ENCODE peak calls at places on chromosomes 16 and 17, in six cellular contexts. O, E, T, F, L and S are unnamed samples.

GRCh38 chr16:11612110-11612981 is 25.6 kb upstream of the LITAF start:
- DNase-seq in O (no peak), E (no peak), T (peak; percentile 51), F (peak; percentile 64), L (peak; percentile 83), S (no peak)

GRCh38 chr17:71023631-71024030 is 854.3 kb downstream of the KCNJ2 start:
- DNase-seq in O (no peak), E (no peak), T (no peak), F (no peak), L (no peak), S (no peak)

GRCh38 chr17:31296156-31296555 is 883 bp downstream of the OMG start:
- DNase-seq in O (no peak), E (no peak), T (no peak), F (no peak), L (no peak), S (no peak)

GRCh38 chr17:41655611-41656111 is 31.3 kb upstream of the KRT17 start:
- DNase-seq in O (no peak), E (no peak), T (peak; percentile 72), F (no peak), L (no peak), S (no peak)

GRCh38 chr16:67393790-67394270 is 532 bp upstream of the TPPP3 start:
- DNase-seq in O (no peak), E (no peak), T (no peak), F (no peak), L (no peak), S (no peak)

GRCh38 chr16:80158766-80159165 is 382.0 kb upstream of the DYNLRB2 start:
- DNase-seq in O (no peak), E (no peak), T (no peak), F (no peak), L (no peak), S (no peak)

GRCh38 chr16:17229131-17229530 is 241.6 kb downstream of the XYLT1 start:
- DNase-seq in O (no peak), E (no peak), T (no peak), F (no peak), L (no peak), S (no peak)

GRCh38 chr16:67154578-67155304 is 3.9 kb upstream of the B3GNT9 start:
- DNase-seq in O (no peak), E (no peak), T (peak; percentile 58), F (no peak), L (no peak), S (no peak)

GRCh38 chr17:44906987-44907681 is 7.9 kb upstream of the EFTUD2 start:
- DNase-seq in O (no peak), E (no peak), T (no peak), F (peak; percentile 83), L (no peak), S (no peak)

GRCh38 chr17:78805301-78805700 is 23.2 kb upstream of the CYTH1 start:
- DNase-seq in O (no peak), E (no peak), T (no peak), F (no peak), L (no peak), S (no peak)

GRCh38 chr16:26240807-26241206 is 549.0 kb downstream of the HS3ST4 start:
- DNase-seq in O (no peak), E (no peak), T (no peak), F (no peak), L (no peak), S (no peak)

GRCh38 chr16:53219795-53220194 is 165.0 kb downstream of the CHD9 start:
- DNase-seq in O (no peak), E (no peak), T (no peak), F (no peak), L (no peak), S (peak; percentile 67)
- H3K27ac ChIP-seq in O (no peak overlapping the region), E (peak overlapping the region; percentile 24), T (peak overlapping the region; percentile 10), F (peak overlapping the region; percentile 68), L (no peak overlapping the region), S (peak overlapping the region; percentile 93)

GRCh38 chr16:56669840-56670639 is 426 bp downstream of the MT1H start:
- DNase-seq in O (no peak), E (no peak), T (peak; percentile 35), F (no peak), L (no peak), S (no peak)
- TF ChIP-seq EZH2 in O (peak; percentile 72), E (no peak), T (peak; percentile 69), F (no peak), L (no peak), S (no peak)

DNA sequence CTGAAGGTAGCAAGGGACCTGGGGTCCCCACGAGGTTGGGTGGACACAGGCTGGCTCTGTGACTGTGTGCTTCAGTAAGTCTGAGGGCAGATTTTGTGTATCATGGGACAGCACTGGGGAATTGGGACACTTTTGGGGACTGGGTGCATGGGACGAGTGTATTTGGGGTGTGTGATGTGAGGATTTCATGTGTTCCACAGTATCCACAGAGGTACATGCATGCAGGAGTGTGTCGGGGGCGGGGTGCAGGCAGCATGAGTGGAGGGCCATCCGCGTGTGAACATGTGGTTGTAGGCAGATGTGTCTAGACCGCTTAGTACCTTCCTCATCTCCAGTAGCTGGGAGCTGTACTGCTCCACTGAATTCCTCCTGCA is 1.1 kb upstream of the DLX3 start:
- DNase-seq in O (no peak), E (no peak), T (no peak), F (no peak), L (no peak), S (no peak)
- TF ChIP-seq POLR2AphosphoS5 in O (no peak), E (no peak), T (no peak), F (no peak), L (no peak), S (no peak)

GRCh38 chr16:86244188-86244587 is 266.1 kb upstream of the FOXF1 start:
- DNase-seq in O (no peak), E (no peak), T (no peak), F (no peak), L (no peak), S (no peak)
- H3K27ac ChIP-seq in O (no peak overlapping the region), E (no peak overlapping the region), T (no peak overlapping the region), F (no peak overlapping the region), L (no peak overlapping the region), S (no peak overlapping the region)

GRCh38 chr16:560701-561412 is 663 bp downstream of the PRR35 start:
- DNase-seq in O (no peak), E (no peak), T (no peak), F (no peak), L (no peak), S (no peak)
- TF ChIP-seq EZH2 in O (no peak), E (no peak), T (no peak), F (no peak), L (no peak), S (peak; percentile 66)

GRCh38 chr17:1764274-1764673 is 2.4 kb downstream of the SERPINF1 start:
- DNase-seq in O (no peak), E (no peak), T (no peak), F (no peak), L (no peak), S (no peak)
- TF ChIP-seq POLR2AphosphoS5 in O (no peak), E (no peak), T (no peak), F (no peak), L (no peak), S (no peak)

GRCh38 chr17:48831549-48831883 is 681 bp downstream of the CALCOCO2 start:
- DNase-seq in O (no peak), E (no peak), T (no peak), F (no peak), L (no peak), S (no peak)
- H3K27ac ChIP-seq in O (no peak overlapping the region), E (peak overlapping the region; percentile 85), T (no peak overlapping the region), F (peak overlapping the region; percentile 85), L (peak overlapping the region; percentile 67), S (peak overlapping the region; percentile 15)

DNA sequence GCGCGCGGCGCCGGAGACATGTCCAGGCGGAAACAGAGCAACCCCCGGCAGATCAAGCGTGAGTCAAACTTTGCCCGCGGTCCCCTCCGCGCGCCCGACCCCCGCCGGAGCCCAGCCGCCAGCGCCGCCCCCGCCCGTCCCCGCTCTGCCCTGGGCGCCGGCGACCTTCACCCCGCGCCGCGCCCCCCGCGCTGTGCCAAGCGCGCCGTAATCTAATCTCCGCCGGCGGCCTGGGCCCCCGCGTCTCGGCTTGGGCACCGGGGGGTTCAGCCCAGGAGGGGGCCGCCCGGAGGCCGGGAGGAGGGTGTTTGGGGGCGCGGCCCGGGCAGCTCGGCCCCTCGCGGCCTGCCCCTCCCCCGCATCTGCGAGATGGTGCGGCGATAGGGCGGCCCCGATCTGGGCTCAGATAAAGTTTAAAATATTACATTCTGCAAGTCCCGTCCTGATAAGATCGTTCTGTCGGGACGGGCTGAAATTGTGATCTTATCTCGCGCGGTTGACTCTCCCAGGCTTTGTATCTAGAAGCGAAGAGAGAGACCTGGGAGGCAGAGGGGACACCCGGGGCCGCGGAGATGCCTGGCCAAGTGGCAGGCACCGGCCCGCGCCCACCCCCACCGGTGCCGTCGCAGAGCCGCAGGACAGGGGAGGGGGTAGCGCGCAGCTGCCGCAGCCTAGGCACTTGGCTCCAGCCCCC is 688 bp downstream of the ZFPM1 start:
- DNase-seq in O (no peak), E (no peak), T (peak; percentile 38), F (peak; percentile 43), L (no peak), S (no peak)
- TF ChIP-seq EZH2 in O (no peak), E (no peak), T (peak; percentile 70), F (no peak), L (no peak), S (no peak)

GRCh38 chr17:3761061-3761917 is 37.6 kb downstream of the HASPIN start:
- DNase-seq in O (no peak), E (no peak), T (no peak), F (no peak), L (no peak), S (no peak)

GRCh38 chr17:3761918-3762380 is 38.2 kb downstream of the HASPIN start:
- DNase-seq in O (no peak), E (no peak), T (no peak), F (no peak), L (no peak), S (no peak)

GRCh38 chr17:3763777-3764170 is 37.2 kb downstream of the ITGAE start:
- DNase-seq in O (no peak), E (no peak), T (no peak), F (no peak), L (no peak), S (no peak)

GRCh38 chr17:3765981-3766380 is 35.0 kb downstream of the ITGAE start:
- DNase-seq in O (no peak), E (no peak), T (no peak), F (no peak), L (no peak), S (no peak)

DNA sequence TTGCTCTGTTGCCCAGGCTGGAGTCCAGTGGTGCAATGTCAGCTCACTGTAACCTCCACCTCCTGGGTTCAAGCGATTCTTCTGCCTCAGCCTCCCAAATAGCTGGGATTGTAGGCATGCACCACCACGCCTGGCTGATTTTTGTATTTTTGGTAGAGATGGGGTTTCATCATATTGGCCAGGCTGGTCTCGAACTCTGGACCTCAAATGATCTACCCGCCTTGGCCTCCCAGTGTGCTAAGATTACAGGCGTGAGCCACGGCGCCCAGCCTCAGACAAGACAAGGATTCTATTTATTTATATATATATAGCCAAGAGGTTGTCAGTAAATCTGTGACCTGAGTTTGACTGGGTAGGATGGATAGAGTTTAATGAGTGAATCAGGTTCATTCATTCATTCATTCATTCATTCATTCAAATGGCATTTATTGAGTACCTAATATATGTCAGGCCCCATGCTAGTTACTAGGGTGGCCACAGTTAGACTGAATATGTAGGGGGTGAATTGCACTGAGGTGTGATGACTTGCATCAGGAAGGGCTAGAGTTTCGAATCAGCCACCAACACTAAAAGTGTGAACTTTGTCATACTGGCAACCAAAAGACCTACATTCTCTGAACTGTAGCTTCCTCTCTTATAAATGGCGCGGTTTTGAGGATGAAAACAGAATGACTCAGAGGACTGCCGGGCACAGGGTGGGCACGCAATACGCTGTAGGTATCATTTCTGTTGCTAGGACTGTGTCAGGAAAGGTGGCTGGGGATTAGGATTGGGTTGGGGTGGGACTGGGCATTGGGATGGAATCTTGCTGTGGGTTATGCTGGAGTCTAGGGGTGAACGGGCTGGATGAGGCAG is 37.8 kb downstream of the ITGAE start:
- DNase-seq in O (no peak), E (peak; percentile 89), T (no peak), F (no peak), L (no peak), S (no peak)
- TF ChIP-seq POLR2AphosphoS5 in O (no peak), E (no peak), T (no peak), F (no peak), L (no peak), S (no peak)